ENCODE peak calls at places on chromosomes 5 and 9, in seven cellular contexts. One of them, this sample, is unnamed.

GRCh38 chr5:160315968-160316367 is 3.6 kb upstream of the CCNJL start:
- DNase-seq in CD8-positive, alpha-beta T cell: no peak
- DNase-seq in aorta: no peak
- DNase-seq in tibial nerve: no peak
- DNase-seq in mucosa of descending colon: no peak
- DNase-seq in breast epithelium: no peak
- DNase-seq in K562: no peak
- DNase-seq in this sample: no peak

GRCh38 chr5:137487600-137487999 is 11.5 kb downstream of the SPOCK1 start:
- DNase-seq in CD8-positive, alpha-beta T cell: no peak
- DNase-seq in aorta: peak
- DNase-seq in tibial nerve: peak
- DNase-seq in mucosa of descending colon: no peak
- DNase-seq in breast epithelium: no peak
- DNase-seq in K562: no peak
- DNase-seq in this sample: peak

GRCh38 chr5:76960004-76960625 is 7.3 kb downstream of the CRHBP start:
- DNase-seq in CD8-positive, alpha-beta T cell: no peak
- DNase-seq in aorta: no peak
- DNase-seq in tibial nerve: no peak
- DNase-seq in mucosa of descending colon: no peak
- DNase-seq in breast epithelium: no peak
- DNase-seq in K562: peak
- DNase-seq in this sample: peak

GRCh38 chr5:93378073-93378472 is 202.9 kb downstream of the NR2F1-AS1 start:
- DNase-seq in CD8-positive, alpha-beta T cell: no peak
- DNase-seq in aorta: no peak
- DNase-seq in tibial nerve: no peak
- DNase-seq in mucosa of descending colon: no peak
- DNase-seq in breast epithelium: no peak
- DNase-seq in K562: no peak
- DNase-seq in this sample: peak

GRCh38 chr9:129080312-129080607 is 651 bp upstream of the DOLPP1 start:
- DNase-seq in CD8-positive, alpha-beta T cell: no peak
- DNase-seq in aorta: no peak
- DNase-seq in tibial nerve: no peak
- DNase-seq in mucosa of descending colon: no peak
- DNase-seq in breast epithelium: no peak
- DNase-seq in K562: no peak
- DNase-seq in this sample: no peak

GRCh38 chr5:72209515-72210115 is 102.3 kb downstream of the MAP1B start:
- DNase-seq in CD8-positive, alpha-beta T cell: no peak
- DNase-seq in aorta: peak
- DNase-seq in tibial nerve: no peak
- DNase-seq in mucosa of descending colon: no peak
- DNase-seq in breast epithelium: peak
- DNase-seq in K562: no peak
- DNase-seq in this sample: no peak

GRCh38 chr5:52738095-52738506 is 49.6 kb upstream of the ITGA1 start:
- DNase-seq in CD8-positive, alpha-beta T cell: no peak
- DNase-seq in aorta: no peak
- DNase-seq in tibial nerve: no peak
- DNase-seq in mucosa of descending colon: no peak
- DNase-seq in breast epithelium: no peak
- DNase-seq in K562: no peak
- DNase-seq in this sample: no peak

GRCh38 chr5:52880541-52880940 is 92.8 kb downstream of the ITGA1 start:
- DNase-seq in CD8-positive, alpha-beta T cell: no peak
- DNase-seq in aorta: no peak
- DNase-seq in tibial nerve: no peak
- DNase-seq in mucosa of descending colon: no peak
- DNase-seq in breast epithelium: no peak
- DNase-seq in K562: no peak
- DNase-seq in this sample: no peak

GRCh38 chr9:36258170-36258988 is at the start of gene GNE:
- DNase-seq in CD8-positive, alpha-beta T cell: peak
- DNase-seq in aorta: peak
- DNase-seq in tibial nerve: peak
- DNase-seq in mucosa of descending colon: peak
- DNase-seq in breast epithelium: peak
- DNase-seq in K562: peak
- DNase-seq in this sample: peak

GRCh38 chr9:35827486-35827885 is 1.0 kb downstream of the FAM221B start:
- DNase-seq in CD8-positive, alpha-beta T cell: no peak
- DNase-seq in aorta: no peak
- DNase-seq in tibial nerve: no peak
- DNase-seq in mucosa of descending colon: no peak
- DNase-seq in breast epithelium: no peak
- DNase-seq in K562: no peak
- DNase-seq in this sample: no peak

GRCh38 chr9:124258765-124259272 is 1.1 kb downstream of the NEK6 start:
- DNase-seq in CD8-positive, alpha-beta T cell: no peak
- DNase-seq in aorta: no peak
- DNase-seq in tibial nerve: no peak
- DNase-seq in mucosa of descending colon: no peak
- DNase-seq in breast epithelium: no peak
- DNase-seq in K562: peak
- DNase-seq in this sample: no peak

GRCh38 chr9:92476962-92477361 is 5.3 kb downstream of the ASPN start:
- DNase-seq in CD8-positive, alpha-beta T cell: no peak
- DNase-seq in aorta: no peak
- DNase-seq in tibial nerve: no peak
- DNase-seq in mucosa of descending colon: no peak
- DNase-seq in breast epithelium: no peak
- DNase-seq in K562: no peak
- DNase-seq in this sample: no peak
- H3K4me3 ChIP-seq in CD8-positive, alpha-beta T cell: no peak
- H3K4me3 ChIP-seq in aorta: no peak
- H3K4me3 ChIP-seq in tibial nerve: no peak
- H3K4me3 ChIP-seq in mucosa of descending colon: no peak
- H3K4me3 ChIP-seq in breast epithelium: no peak
- H3K4me3 ChIP-seq in K562: no peak
- H3K4me3 ChIP-seq in this sample: no peak

GRCh38 chr5:159088371-159088770 is 11.3 kb downstream of the EBF1 start:
- DNase-seq in CD8-positive, alpha-beta T cell: no peak
- DNase-seq in aorta: no peak
- DNase-seq in tibial nerve: no peak
- DNase-seq in mucosa of descending colon: no peak
- DNase-seq in breast epithelium: no peak
- DNase-seq in K562: no peak
- DNase-seq in this sample: no peak
- H3K4me3 ChIP-seq in CD8-positive, alpha-beta T cell: no peak
- H3K4me3 ChIP-seq in aorta: no peak
- H3K4me3 ChIP-seq in tibial nerve: no peak
- H3K4me3 ChIP-seq in mucosa of descending colon: no peak
- H3K4me3 ChIP-seq in breast epithelium: no peak
- H3K4me3 ChIP-seq in K562: no peak
- H3K4me3 ChIP-seq in this sample: no peak

GRCh38 chr5:124655943-124656459 is 90.4 kb downstream of the ZNF608 start:
- DNase-seq in CD8-positive, alpha-beta T cell: no peak
- DNase-seq in aorta: no peak
- DNase-seq in tibial nerve: no peak
- DNase-seq in mucosa of descending colon: peak
- DNase-seq in breast epithelium: no peak
- DNase-seq in K562: peak
- DNase-seq in this sample: peak

GRCh38 chr5:124652514-124652819 is 94.0 kb downstream of the ZNF608 start:
- DNase-seq in CD8-positive, alpha-beta T cell: no peak
- DNase-seq in aorta: no peak
- DNase-seq in tibial nerve: no peak
- DNase-seq in mucosa of descending colon: no peak
- DNase-seq in breast epithelium: no peak
- DNase-seq in K562: no peak
- DNase-seq in this sample: no peak

GRCh38 chr5:124654418-124654817 is 92.0 kb downstream of the ZNF608 start:
- DNase-seq in CD8-positive, alpha-beta T cell: no peak
- DNase-seq in aorta: no peak
- DNase-seq in tibial nerve: no peak
- DNase-seq in mucosa of descending colon: no peak
- DNase-seq in breast epithelium: no peak
- DNase-seq in K562: peak
- DNase-seq in this sample: no peak

GRCh38 chr5:124652892-124653441 is 93.5 kb downstream of the ZNF608 start:
- DNase-seq in CD8-positive, alpha-beta T cell: no peak
- DNase-seq in aorta: no peak
- DNase-seq in tibial nerve: no peak
- DNase-seq in mucosa of descending colon: no peak
- DNase-seq in breast epithelium: no peak
- DNase-seq in K562: no peak
- DNase-seq in this sample: no peak

GRCh38 chr5:124655211-124655880 is 91.1 kb downstream of the ZNF608 start:
- DNase-seq in CD8-positive, alpha-beta T cell: no peak
- DNase-seq in aorta: no peak
- DNase-seq in tibial nerve: no peak
- DNase-seq in mucosa of descending colon: no peak
- DNase-seq in breast epithelium: no peak
- DNase-seq in K562: no peak
- DNase-seq in this sample: no peak
- H3K4me3 ChIP-seq in CD8-positive, alpha-beta T cell: no peak
- H3K4me3 ChIP-seq in aorta: no peak
- H3K4me3 ChIP-seq in tibial nerve: no peak
- H3K4me3 ChIP-seq in mucosa of descending colon: no peak
- H3K4me3 ChIP-seq in breast epithelium: no peak
- H3K4me3 ChIP-seq in K562: no peak
- H3K4me3 ChIP-seq in this sample: peak

DNA sequence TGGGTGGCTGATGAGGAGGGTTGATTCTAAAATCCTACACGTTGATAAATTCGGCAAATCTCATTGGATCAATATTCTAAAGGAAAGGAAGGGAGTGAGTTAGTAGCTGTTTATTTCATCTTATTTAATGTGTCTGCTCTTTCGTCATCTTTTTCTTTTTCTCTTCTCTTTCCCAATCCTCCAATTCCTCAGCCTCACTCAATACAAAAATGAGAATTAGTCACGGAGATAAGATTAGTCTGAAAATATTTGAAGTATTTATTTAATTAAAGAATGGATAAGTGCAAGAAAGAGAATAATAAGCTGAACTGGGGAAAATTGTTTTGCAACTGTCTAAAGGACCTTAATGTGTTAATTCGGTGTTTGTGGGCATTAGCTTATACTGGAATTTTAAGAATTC is 1095.1 kb downstream of the DTWD2 start:
- DNase-seq in CD8-positive, alpha-beta T cell: no peak
- DNase-seq in aorta: no peak
- DNase-seq in tibial nerve: no peak
- DNase-seq in mucosa of descending colon: no peak
- DNase-seq in breast epithelium: no peak
- DNase-seq in K562: no peak
- DNase-seq in this sample: no peak
- H3K4me3 ChIP-seq in CD8-positive, alpha-beta T cell: no peak
- H3K4me3 ChIP-seq in aorta: no peak
- H3K4me3 ChIP-seq in tibial nerve: no peak
- H3K4me3 ChIP-seq in mucosa of descending colon: no peak
- H3K4me3 ChIP-seq in breast epithelium: no peak
- H3K4me3 ChIP-seq in K562: no peak
- H3K4me3 ChIP-seq in this sample: no peak

GRCh38 chr5:108415726-108416125 is 33.8 kb upstream of the FBXL17 start:
- DNase-seq in CD8-positive, alpha-beta T cell: no peak
- DNase-seq in aorta: no peak
- DNase-seq in tibial nerve: no peak
- DNase-seq in mucosa of descending colon: no peak
- DNase-seq in breast epithelium: no peak
- DNase-seq in K562: no peak
- DNase-seq in this sample: no peak

DNA sequence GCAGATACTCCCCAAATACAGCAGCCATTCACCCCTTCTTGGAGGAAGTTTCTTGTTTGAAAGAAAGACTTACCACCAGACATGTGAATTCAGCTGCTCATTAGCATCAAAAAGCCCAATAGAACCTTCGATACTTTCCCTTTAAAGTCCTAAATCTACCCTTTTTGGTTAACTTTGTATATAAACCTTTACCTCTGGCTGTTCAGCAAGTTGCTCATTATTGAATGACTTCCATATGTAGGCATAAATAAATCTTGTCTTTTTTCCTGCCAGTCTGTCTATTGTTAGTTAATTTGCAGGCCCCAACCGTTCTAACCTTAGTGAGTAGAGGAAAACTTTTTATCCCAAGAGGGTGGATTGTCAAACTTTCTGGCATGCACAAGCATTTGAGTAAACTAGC is 27.9 kb upstream of the FBXL17 start:
- DNase-seq in CD8-positive, alpha-beta T cell: no peak
- DNase-seq in aorta: no peak
- DNase-seq in tibial nerve: no peak
- DNase-seq in mucosa of descending colon: no peak
- DNase-seq in breast epithelium: no peak
- DNase-seq in K562: no peak
- DNase-seq in this sample: no peak
- H3K4me3 ChIP-seq in CD8-positive, alpha-beta T cell: no peak
- H3K4me3 ChIP-seq in aorta: no peak
- H3K4me3 ChIP-seq in tibial nerve: no peak
- H3K4me3 ChIP-seq in mucosa of descending colon: no peak
- H3K4me3 ChIP-seq in breast epithelium: no peak
- H3K4me3 ChIP-seq in K562: no peak
- H3K4me3 ChIP-seq in this sample: no peak

GRCh38 chr5:68251386-68251785 is 35.8 kb downstream of the PIK3R1 start:
- DNase-seq in CD8-positive, alpha-beta T cell: peak
- DNase-seq in aorta: peak
- DNase-seq in tibial nerve: no peak
- DNase-seq in mucosa of descending colon: no peak
- DNase-seq in breast epithelium: no peak
- DNase-seq in K562: no peak
- DNase-seq in this sample: no peak
- H3K4me3 ChIP-seq in CD8-positive, alpha-beta T cell: no peak
- H3K4me3 ChIP-seq in aorta: no peak
- H3K4me3 ChIP-seq in tibial nerve: no peak
- H3K4me3 ChIP-seq in mucosa of descending colon: no peak
- H3K4me3 ChIP-seq in breast epithelium: peak
- H3K4me3 ChIP-seq in K562: no peak
- H3K4me3 ChIP-seq in this sample: no peak

DNA sequence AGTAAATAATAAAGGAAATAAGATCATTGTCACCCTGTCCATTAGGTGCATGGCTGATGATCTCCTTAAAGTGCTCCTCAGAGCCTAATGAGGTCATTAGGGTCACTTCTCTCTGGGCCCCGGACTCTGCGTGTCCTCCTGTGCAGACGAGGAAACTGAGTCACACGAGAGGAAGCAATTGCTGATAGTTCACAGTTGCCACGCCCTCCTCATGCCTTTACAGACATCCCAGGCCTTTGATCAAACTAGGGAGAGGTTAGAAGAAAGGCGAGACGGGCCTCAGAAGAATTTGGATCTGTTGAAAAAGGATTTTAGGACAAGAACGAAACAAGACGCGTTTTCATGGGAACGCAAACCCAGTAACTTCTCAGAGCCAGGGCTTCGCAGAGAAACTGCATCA is 32.0 kb upstream of the MSX2 start:
- DNase-seq in CD8-positive, alpha-beta T cell: no peak
- DNase-seq in aorta: no peak
- DNase-seq in tibial nerve: no peak
- DNase-seq in mucosa of descending colon: no peak
- DNase-seq in breast epithelium: no peak
- DNase-seq in K562: no peak
- DNase-seq in this sample: no peak
- H3K4me3 ChIP-seq in CD8-positive, alpha-beta T cell: no peak
- H3K4me3 ChIP-seq in aorta: no peak
- H3K4me3 ChIP-seq in tibial nerve: no peak
- H3K4me3 ChIP-seq in mucosa of descending colon: no peak
- H3K4me3 ChIP-seq in breast epithelium: no peak
- H3K4me3 ChIP-seq in K562: no peak
- H3K4me3 ChIP-seq in this sample: no peak